ENCODE peak calls at places on chromosomes 16 and 17, in six cellular contexts. One of them, this sample, is unnamed.

GRCh38 chr16:31403590-31404352 is 10.6 kb downstream of the ITGAD start:
- DNase-seq in activated CD8-positive, alpha-beta memory T cell treated with anti-CD3 and anti-CD28 coated beads for 1 hour: no peak
- DNase-seq in NCI-H1436 treated with DMSO at 0.1 percent for 48 hours: no peak
- DNase-seq in AG09319: no peak
- DNase-seq in hepatic stellate cell: no peak
- DNase-seq in stimulated activated CD8-positive, alpha-beta memory T cell treated with anti-CD3 and anti-CD28 coated beads, Interleukin-4, amount 100 ng/mL, for 24 hours: no peak
- DNase-seq in this sample: no peak

GRCh38 chr17:50457621-50458020 is 11.1 kb downstream of the CHAD start:
- DNase-seq in activated CD8-positive, alpha-beta memory T cell treated with anti-CD3 and anti-CD28 coated beads for 1 hour: no peak
- DNase-seq in AG09319: no peak
- DNase-seq in stimulated activated CD8-positive, alpha-beta memory T cell treated with anti-CD3 and anti-CD28 coated beads, Interleukin-4, amount 100 ng/mL, for 24 hours: no peak
- DNase-seq in hepatic stellate cell: no peak
- DNase-seq in NCI-H1436 treated with DMSO at 0.1 percent for 48 hours: no peak
- DNase-seq in this sample: no peak

GRCh38 chr16:70437017-70437581 is 1.8 kb downstream of the ST3GAL2 start:
- DNase-seq in activated CD8-positive, alpha-beta memory T cell treated with anti-CD3 and anti-CD28 coated beads for 1 hour: no peak
- DNase-seq in hepatic stellate cell: peak; percentile 60
- DNase-seq in stimulated activated CD8-positive, alpha-beta memory T cell treated with anti-CD3 and anti-CD28 coated beads, Interleukin-4, amount 100 ng/mL, for 24 hours: no peak
- DNase-seq in AG09319: peak; percentile 88
- DNase-seq in NCI-H1436 treated with DMSO at 0.1 percent for 48 hours: no peak
- DNase-seq in this sample: no peak

GRCh38 chr17:164536-165235 is 16.8 kb downstream of the DOC2B start:
- DNase-seq in hepatic stellate cell: peak; percentile 67
- DNase-seq in stimulated activated CD8-positive, alpha-beta memory T cell treated with anti-CD3 and anti-CD28 coated beads, Interleukin-4, amount 100 ng/mL, for 24 hours: no peak
- DNase-seq in NCI-H1436 treated with DMSO at 0.1 percent for 48 hours: no peak
- DNase-seq in activated CD8-positive, alpha-beta memory T cell treated with anti-CD3 and anti-CD28 coated beads for 1 hour: peak; percentile 15
- DNase-seq in AG09319: peak; percentile 16
- DNase-seq in this sample: no peak

GRCh38 chr17:27741361-27741861 is 58.9 kb downstream of the NOS2 start:
- DNase-seq in stimulated activated CD8-positive, alpha-beta memory T cell treated with anti-CD3 and anti-CD28 coated beads, Interleukin-4, amount 100 ng/mL, for 24 hours: no peak
- DNase-seq in hepatic stellate cell: no peak
- DNase-seq in activated CD8-positive, alpha-beta memory T cell treated with anti-CD3 and anti-CD28 coated beads for 1 hour: no peak
- DNase-seq in NCI-H1436 treated with DMSO at 0.1 percent for 48 hours: no peak
- DNase-seq in AG09319: no peak
- DNase-seq in this sample: no peak

GRCh38 chr16:48824271-48824670 is 214.3 kb upstream of the N4BP1 start:
- DNase-seq in stimulated activated CD8-positive, alpha-beta memory T cell treated with anti-CD3 and anti-CD28 coated beads, Interleukin-4, amount 100 ng/mL, for 24 hours: no peak
- DNase-seq in hepatic stellate cell: no peak
- DNase-seq in activated CD8-positive, alpha-beta memory T cell treated with anti-CD3 and anti-CD28 coated beads for 1 hour: no peak
- DNase-seq in AG09319: no peak
- DNase-seq in NCI-H1436 treated with DMSO at 0.1 percent for 48 hours: no peak
- DNase-seq in this sample: no peak

GRCh38 chr17:77117415-77117814 is 23.4 kb upstream of the SEC14L1 start:
- DNase-seq in NCI-H1436 treated with DMSO at 0.1 percent for 48 hours: no peak
- DNase-seq in hepatic stellate cell: no peak
- DNase-seq in stimulated activated CD8-positive, alpha-beta memory T cell treated with anti-CD3 and anti-CD28 coated beads, Interleukin-4, amount 100 ng/mL, for 24 hours: no peak
- DNase-seq in activated CD8-positive, alpha-beta memory T cell treated with anti-CD3 and anti-CD28 coated beads for 1 hour: no peak
- DNase-seq in AG09319: no peak
- DNase-seq in this sample: no peak

GRCh38 chr17:29619251-29619650 is 3.5 kb downstream of the CORO6 start:
- DNase-seq in activated CD8-positive, alpha-beta memory T cell treated with anti-CD3 and anti-CD28 coated beads for 1 hour: no peak
- DNase-seq in stimulated activated CD8-positive, alpha-beta memory T cell treated with anti-CD3 and anti-CD28 coated beads, Interleukin-4, amount 100 ng/mL, for 24 hours: no peak
- DNase-seq in NCI-H1436 treated with DMSO at 0.1 percent for 48 hours: no peak
- DNase-seq in AG09319: no peak
- DNase-seq in hepatic stellate cell: peak; percentile 74
- DNase-seq in this sample: no peak

GRCh38 chr16:64417711-64418227 is 704.1 kb downstream of the CDH11 start:
- DNase-seq in AG09319: peak; percentile 75
- DNase-seq in stimulated activated CD8-positive, alpha-beta memory T cell treated with anti-CD3 and anti-CD28 coated beads, Interleukin-4, amount 100 ng/mL, for 24 hours: no peak
- DNase-seq in activated CD8-positive, alpha-beta memory T cell treated with anti-CD3 and anti-CD28 coated beads for 1 hour: no peak
- DNase-seq in hepatic stellate cell: no peak
- DNase-seq in NCI-H1436 treated with DMSO at 0.1 percent for 48 hours: no peak
- DNase-seq in this sample: no peak

GRCh38 chr16:70270176-70270575 is 18.4 kb upstream of the EXOSC6 start:
- DNase-seq in activated CD8-positive, alpha-beta memory T cell treated with anti-CD3 and anti-CD28 coated beads for 1 hour: no peak
- DNase-seq in hepatic stellate cell: no peak
- DNase-seq in NCI-H1436 treated with DMSO at 0.1 percent for 48 hours: no peak
- DNase-seq in AG09319: no peak
- DNase-seq in stimulated activated CD8-positive, alpha-beta memory T cell treated with anti-CD3 and anti-CD28 coated beads, Interleukin-4, amount 100 ng/mL, for 24 hours: no peak
- DNase-seq in this sample: no peak

GRCh38 chr17:27293359-27293897 is 486 bp upstream of the WSB1 start:
- DNase-seq in hepatic stellate cell: no peak
- DNase-seq in AG09319: no peak
- DNase-seq in NCI-H1436 treated with DMSO at 0.1 percent for 48 hours: no peak
- DNase-seq in stimulated activated CD8-positive, alpha-beta memory T cell treated with anti-CD3 and anti-CD28 coated beads, Interleukin-4, amount 100 ng/mL, for 24 hours: no peak
- DNase-seq in activated CD8-positive, alpha-beta memory T cell treated with anti-CD3 and anti-CD28 coated beads for 1 hour: no peak
- DNase-seq in this sample: no peak